ENCODE peak calls at places on chromosomes 2 and 18, in seven cellular contexts. One of them, this sample, is unnamed.

GRCh38 chr2:25817630-25818029 is 60.7 kb downstream of the ASXL2 start:
- DNase-seq in HFF-Myc: no peak
- DNase-seq in cardiac muscle cell: no peak
- DNase-seq in choroid plexus epithelial cell: no peak
- DNase-seq in adrenal gland: no peak
- DNase-seq in kidney: no peak
- DNase-seq in mucosa of descending colon: no peak
- DNase-seq in this sample: no peak

GRCh38 chr2:237558918-237559645 is 7.3 kb upstream of the PRLH start:
- DNase-seq in HFF-Myc: peak
- DNase-seq in cardiac muscle cell: peak
- DNase-seq in choroid plexus epithelial cell: peak
- DNase-seq in adrenal gland: peak
- DNase-seq in kidney: peak
- DNase-seq in mucosa of descending colon: peak
- DNase-seq in this sample: no peak

GRCh38 chr2:100699131-100699530 is 120.8 kb upstream of the NPAS2 start:
- DNase-seq in HFF-Myc: no peak
- DNase-seq in cardiac muscle cell: no peak
- DNase-seq in choroid plexus epithelial cell: no peak
- DNase-seq in adrenal gland: no peak
- DNase-seq in kidney: no peak
- DNase-seq in mucosa of descending colon: no peak
- DNase-seq in this sample: peak

GRCh38 chr2:158266106-158266505 is 164.4 kb downstream of the UPP2 start:
- DNase-seq in HFF-Myc: no peak
- DNase-seq in cardiac muscle cell: no peak
- DNase-seq in choroid plexus epithelial cell: no peak
- DNase-seq in adrenal gland: no peak
- DNase-seq in kidney: no peak
- DNase-seq in mucosa of descending colon: no peak
- DNase-seq in this sample: no peak

GRCh38 chr2:38384344-38384743 is 7.3 kb upstream of the ATL2 start:
- DNase-seq in HFF-Myc: no peak
- DNase-seq in cardiac muscle cell: peak
- DNase-seq in choroid plexus epithelial cell: peak
- DNase-seq in adrenal gland: no peak
- DNase-seq in kidney: no peak
- DNase-seq in mucosa of descending colon: no peak
- DNase-seq in this sample: no peak

GRCh38 chr2:75429036-75429435 is 131.7 kb downstream of the EVA1A start:
- DNase-seq in HFF-Myc: no peak
- DNase-seq in cardiac muscle cell: no peak
- DNase-seq in choroid plexus epithelial cell: no peak
- DNase-seq in adrenal gland: no peak
- DNase-seq in kidney: no peak
- DNase-seq in mucosa of descending colon: no peak
- DNase-seq in this sample: no peak

GRCh38 chr2:218010838-218011616 is 8.2 kb upstream of the TNS1 start:
- DNase-seq in HFF-Myc: no peak
- DNase-seq in cardiac muscle cell: peak
- DNase-seq in choroid plexus epithelial cell: no peak
- DNase-seq in adrenal gland: no peak
- DNase-seq in kidney: no peak
- DNase-seq in mucosa of descending colon: no peak
- DNase-seq in this sample: no peak

GRCh38 chr2:1690056-1690775 is 54.1 kb downstream of the PXDN start:
- DNase-seq in HFF-Myc: no peak
- DNase-seq in cardiac muscle cell: no peak
- DNase-seq in choroid plexus epithelial cell: peak
- DNase-seq in adrenal gland: no peak
- DNase-seq in kidney: no peak
- DNase-seq in mucosa of descending colon: no peak
- DNase-seq in this sample: no peak

GRCh38 chr2:132384491-132385186 is 32.0 kb upstream of the GPR39 start:
- DNase-seq in HFF-Myc: no peak
- DNase-seq in cardiac muscle cell: no peak
- DNase-seq in choroid plexus epithelial cell: no peak
- DNase-seq in adrenal gland: no peak
- DNase-seq in kidney: no peak
- DNase-seq in mucosa of descending colon: no peak
- DNase-seq in this sample: no peak

GRCh38 chr18:74399225-74399887 is 57.8 kb downstream of the DIPK1C start:
- DNase-seq in HFF-Myc: no peak
- DNase-seq in cardiac muscle cell: peak
- DNase-seq in choroid plexus epithelial cell: no peak
- DNase-seq in adrenal gland: no peak
- DNase-seq in kidney: no peak
- DNase-seq in mucosa of descending colon: no peak
- DNase-seq in this sample: no peak

GRCh38 chr2:28626891-28627421 is 124.7 kb upstream of the PPP1CB start:
- DNase-seq in HFF-Myc: no peak
- DNase-seq in cardiac muscle cell: peak
- DNase-seq in choroid plexus epithelial cell: peak
- DNase-seq in adrenal gland: no peak
- DNase-seq in kidney: peak
- DNase-seq in mucosa of descending colon: no peak
- DNase-seq in this sample: no peak

DNA sequence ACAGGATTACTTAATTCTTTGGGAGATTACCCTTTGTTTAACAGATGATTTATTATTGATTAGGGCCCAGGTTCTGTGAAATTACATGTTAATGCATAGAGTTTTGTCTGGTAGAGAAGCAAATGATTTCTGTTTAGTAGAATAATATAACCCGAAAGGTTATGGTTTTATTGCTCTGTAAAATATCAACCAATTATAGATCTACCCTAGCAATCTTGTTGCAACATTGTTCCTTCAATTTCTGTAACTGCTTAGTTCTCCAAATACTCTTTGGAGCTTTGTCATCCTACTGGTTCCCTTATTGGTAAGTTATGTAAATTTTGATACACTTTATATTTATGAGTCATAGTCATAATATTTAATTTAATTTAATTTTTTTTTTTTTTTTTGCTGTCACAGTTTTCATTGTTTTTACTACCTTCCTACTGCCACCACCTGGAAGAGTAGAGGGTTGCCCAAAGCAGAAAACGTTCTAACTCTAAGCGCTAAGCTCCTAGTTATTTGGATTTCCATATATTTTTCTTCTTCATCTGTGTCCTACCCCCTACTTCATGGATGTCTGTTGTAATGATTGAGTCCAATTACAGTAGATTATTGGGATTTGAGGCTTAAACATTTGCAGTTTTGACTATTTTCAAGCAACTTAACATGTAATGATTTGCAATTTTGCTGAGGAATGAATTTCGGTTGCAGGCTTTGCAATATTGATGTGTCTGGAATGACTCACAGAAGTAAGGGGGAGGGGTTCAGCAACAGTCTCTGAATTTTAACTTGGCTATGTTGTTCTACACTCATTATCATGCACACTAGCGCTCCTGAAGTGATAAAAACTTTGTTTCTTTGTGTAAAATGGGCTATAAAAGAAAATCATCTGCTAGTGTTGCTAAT is 51.0 kb downstream of the NABP1 start:
- DNase-seq in HFF-Myc: no peak
- DNase-seq in cardiac muscle cell: peak
- DNase-seq in choroid plexus epithelial cell: peak
- DNase-seq in adrenal gland: no peak
- DNase-seq in kidney: no peak
- DNase-seq in mucosa of descending colon: no peak
- DNase-seq in this sample: no peak
- TF ChIP-seq CTCF in HFF-Myc: no peak
- TF ChIP-seq CTCF in cardiac muscle cell: no peak
- TF ChIP-seq CTCF in choroid plexus epithelial cell: peak
- TF ChIP-seq CTCF in adrenal gland: no peak
- TF ChIP-seq CTCF in kidney: no peak
- TF ChIP-seq CTCF in mucosa of descending colon: no peak
- TF ChIP-seq CTCF in this sample: peak

GRCh38 chr2:210188755-210189154 is 17.5 kb upstream of the KANSL1L start:
- DNase-seq in HFF-Myc: no peak
- DNase-seq in cardiac muscle cell: no peak
- DNase-seq in choroid plexus epithelial cell: no peak
- DNase-seq in adrenal gland: no peak
- DNase-seq in kidney: no peak
- DNase-seq in mucosa of descending colon: no peak
- DNase-seq in this sample: no peak
- TF ChIP-seq CTCF in HFF-Myc: no peak
- TF ChIP-seq CTCF in cardiac muscle cell: no peak
- TF ChIP-seq CTCF in choroid plexus epithelial cell: no peak
- TF ChIP-seq CTCF in adrenal gland: no peak
- TF ChIP-seq CTCF in kidney: no peak
- TF ChIP-seq CTCF in mucosa of descending colon: no peak
- TF ChIP-seq CTCF in this sample: no peak

GRCh38 chr18:36412778-36413177 is 115.3 kb downstream of the FHOD3 start:
- DNase-seq in HFF-Myc: no peak
- DNase-seq in cardiac muscle cell: peak
- DNase-seq in choroid plexus epithelial cell: peak
- DNase-seq in adrenal gland: no peak
- DNase-seq in kidney: no peak
- DNase-seq in mucosa of descending colon: peak
- DNase-seq in this sample: no peak

GRCh38 chr18:36409779-36410178 is 112.3 kb downstream of the FHOD3 start:
- DNase-seq in HFF-Myc: no peak
- DNase-seq in cardiac muscle cell: no peak
- DNase-seq in choroid plexus epithelial cell: no peak
- DNase-seq in adrenal gland: no peak
- DNase-seq in kidney: no peak
- DNase-seq in mucosa of descending colon: no peak
- DNase-seq in this sample: no peak

GRCh38 chr18:36410346-36410745 is 112.8 kb downstream of the FHOD3 start:
- DNase-seq in HFF-Myc: no peak
- DNase-seq in cardiac muscle cell: no peak
- DNase-seq in choroid plexus epithelial cell: no peak
- DNase-seq in adrenal gland: no peak
- DNase-seq in kidney: no peak
- DNase-seq in mucosa of descending colon: no peak
- DNase-seq in this sample: no peak

GRCh38 chr18:36408606-36409005 is 111.1 kb downstream of the FHOD3 start:
- DNase-seq in HFF-Myc: no peak
- DNase-seq in cardiac muscle cell: no peak
- DNase-seq in choroid plexus epithelial cell: no peak
- DNase-seq in adrenal gland: no peak
- DNase-seq in kidney: no peak
- DNase-seq in mucosa of descending colon: no peak
- DNase-seq in this sample: no peak

GRCh38 chr18:36411745-36412168 is 114.2 kb downstream of the FHOD3 start:
- DNase-seq in HFF-Myc: peak
- DNase-seq in cardiac muscle cell: peak
- DNase-seq in choroid plexus epithelial cell: peak
- DNase-seq in adrenal gland: no peak
- DNase-seq in kidney: no peak
- DNase-seq in mucosa of descending colon: peak
- DNase-seq in this sample: no peak
- TF ChIP-seq CTCF in HFF-Myc: peak
- TF ChIP-seq CTCF in cardiac muscle cell: peak
- TF ChIP-seq CTCF in choroid plexus epithelial cell: peak
- TF ChIP-seq CTCF in adrenal gland: no peak
- TF ChIP-seq CTCF in kidney: peak
- TF ChIP-seq CTCF in mucosa of descending colon: no peak
- TF ChIP-seq CTCF in this sample: peak

GRCh38 chr2:9095690-9096089 is 92.2 kb upstream of the MBOAT2 start:
- DNase-seq in HFF-Myc: no peak
- DNase-seq in cardiac muscle cell: peak
- DNase-seq in choroid plexus epithelial cell: peak
- DNase-seq in adrenal gland: peak
- DNase-seq in kidney: peak
- DNase-seq in mucosa of descending colon: peak
- DNase-seq in this sample: no peak
- TF ChIP-seq CTCF in HFF-Myc: no peak
- TF ChIP-seq CTCF in cardiac muscle cell: peak
- TF ChIP-seq CTCF in choroid plexus epithelial cell: peak
- TF ChIP-seq CTCF in adrenal gland: no peak
- TF ChIP-seq CTCF in kidney: peak
- TF ChIP-seq CTCF in mucosa of descending colon: peak
- TF ChIP-seq CTCF in this sample: peak

DNA sequence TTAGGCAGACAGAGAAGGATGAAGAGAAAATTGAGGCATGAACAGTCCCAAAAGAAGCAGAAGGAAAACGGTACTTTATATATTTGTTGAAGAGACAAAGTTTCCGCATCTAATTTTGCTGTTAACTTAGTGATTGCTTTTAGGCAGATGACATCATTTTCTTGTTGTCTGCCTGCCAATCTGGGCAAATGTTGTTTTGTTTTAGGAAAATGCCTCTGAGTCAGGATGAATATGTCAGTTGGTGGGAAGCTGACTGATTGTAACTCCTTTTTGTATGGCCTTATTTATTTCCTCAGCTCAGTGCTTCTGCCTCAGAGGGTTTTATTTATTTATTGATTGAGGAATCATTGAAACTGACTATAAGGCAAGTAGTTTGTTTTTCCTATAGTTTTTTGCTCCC is 52.6 kb upstream of the CAVIN2 start:
- DNase-seq in HFF-Myc: peak
- DNase-seq in cardiac muscle cell: peak
- DNase-seq in choroid plexus epithelial cell: peak
- DNase-seq in adrenal gland: no peak
- DNase-seq in kidney: no peak
- DNase-seq in mucosa of descending colon: no peak
- DNase-seq in this sample: no peak
- TF ChIP-seq CTCF in HFF-Myc: no peak
- TF ChIP-seq CTCF in cardiac muscle cell: no peak
- TF ChIP-seq CTCF in choroid plexus epithelial cell: no peak
- TF ChIP-seq CTCF in adrenal gland: no peak
- TF ChIP-seq CTCF in kidney: no peak
- TF ChIP-seq CTCF in mucosa of descending colon: no peak
- TF ChIP-seq CTCF in this sample: no peak

DNA sequence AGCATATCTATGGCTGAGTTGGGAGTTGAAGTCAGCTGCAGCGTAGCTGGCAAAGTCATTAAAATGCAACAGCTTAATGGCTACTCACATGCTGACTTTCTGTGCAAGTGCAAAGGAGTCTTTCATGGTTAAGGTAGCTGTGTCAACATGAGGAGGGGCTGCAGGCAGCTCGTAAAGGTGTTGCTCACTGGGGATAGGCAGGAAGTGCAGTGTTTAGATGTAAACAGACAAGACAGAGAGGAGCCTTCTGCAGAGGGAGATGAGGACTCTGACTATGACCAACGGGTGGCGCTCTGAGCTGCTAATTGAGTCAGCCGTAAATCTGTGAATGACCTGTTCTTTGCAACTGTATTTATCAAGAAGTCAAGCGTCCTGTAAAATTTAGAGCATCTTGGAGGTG is 22.3 kb upstream of the CAVIN2 start:
- DNase-seq in HFF-Myc: no peak
- DNase-seq in cardiac muscle cell: peak
- DNase-seq in choroid plexus epithelial cell: peak
- DNase-seq in adrenal gland: no peak
- DNase-seq in kidney: no peak
- DNase-seq in mucosa of descending colon: peak
- DNase-seq in this sample: no peak
- TF ChIP-seq CTCF in HFF-Myc: peak
- TF ChIP-seq CTCF in cardiac muscle cell: peak
- TF ChIP-seq CTCF in choroid plexus epithelial cell: peak
- TF ChIP-seq CTCF in adrenal gland: no peak
- TF ChIP-seq CTCF in kidney: no peak
- TF ChIP-seq CTCF in mucosa of descending colon: no peak
- TF ChIP-seq CTCF in this sample: no peak